ENCODE peak calls at places on chromosome 2, in ten cellular contexts. R is NCI-H226, T is AG04449, A is GM04503, H is AG08396, F is Right ventricle myocardium superior, Y is 8988T, W is HCT116, P is fibroblast of pulmonary artery, D is EL. K is an unnamed sample.

GRCh38 chr2:62379576-62379975 is 126.4 kb downstream of the TMEM17 start:
- DNase-seq in Y (no peak), F (no peak), H (no peak), P (no peak), R (no peak), D (no peak), T (no peak), A (no peak), W (no peak), K (no peak)

GRCh38 chr2:207483477-207483876 is 46.3 kb upstream of the CREB1 start:
- DNase-seq in F (no peak), W (no peak), D (peak), Y (no peak), R (peak), H (no peak), P (no peak), T (no peak), A (no peak), K (no peak)

GRCh38 chr2:241947876-241948275 is 78.3 kb downstream of the RTP5 start:
- DNase-seq in H (no peak), F (no peak), R (no peak), D (no peak), A (no peak), T (no peak), W (no peak), P (no peak), Y (no peak), K (no peak)

GRCh38 chr2:42977236-42978174 is 185.1 kb upstream of the HAAO start:
- DNase-seq in P (no peak), R (no peak), T (no peak), H (no peak), D (no peak), A (no peak), F (no peak), W (no peak), Y (no peak), K (no peak)

GRCh38 chr2:207825958-207826330 is 56.2 kb upstream of the FZD5 start:
- DNase-seq in R (no peak), A (no peak), P (no peak), Y (no peak), F (no peak), H (no peak), W (no peak), T (no peak), D (no peak), K (no peak)

GRCh38 chr2:144938308-144938709 is 418.4 kb upstream of the ZEB2 start:
- DNase-seq in F (no peak), W (no peak), A (no peak), P (peak), R (peak), Y (no peak), D (peak), H (peak), T (peak), K (no peak)

GRCh38 chr2:100606740-100607343 is 44.0 kb downstream of the PDCL3 start:
- DNase-seq in Y (peak), P (peak), R (no peak), A (no peak), D (peak), T (no peak), W (peak), F (no peak), H (peak), K (no peak)

GRCh38 chr2:65602851-65603250 is 170.5 kb upstream of the SPRED2 start:
- DNase-seq in A (no peak), W (no peak), P (no peak), H (no peak), F (no peak), D (no peak), Y (no peak), R (no peak), T (no peak), K (no peak)

GRCh38 chr2:15674637-15675455 is 83.2 kb downstream of the DDX1 start:
- DNase-seq in W (no peak), T (no peak), D (no peak), F (no peak), P (peak), H (no peak), R (peak), A (no peak), Y (no peak), K (no peak)

GRCh38 chr2:238493880-238494572 is 67.3 kb downstream of the ASB1 start:
- DNase-seq in D (no peak), R (no peak), H (no peak), A (no peak), W (no peak), Y (no peak), T (no peak), F (no peak), P (no peak), K (no peak)

GRCh38 chr2:208819190-208819589 is 412.6 kb downstream of the PTH2R start:
- DNase-seq in F (no peak), R (no peak), P (no peak), H (no peak), D (no peak), W (no peak), A (no peak), T (no peak), Y (no peak), K (no peak)

GRCh38 chr2:12333293-12333692 is 383.4 kb upstream of the TRIB2 start:
- DNase-seq in Y (no peak), W (no peak), T (no peak), A (no peak), H (no peak), P (no peak), D (no peak), F (no peak), R (no peak), K (no peak)